ENCODE peak calls at places on chromosome 14, in nine cellular contexts. H is CD4-positive, CD25-positive, alpha-beta regulatory T cell; W is T-helper 2 cell; N is GOT3; D is stimulated activated CD8-positive, alpha-beta memory T cell treated with anti-CD3 and anti-CD28 coated beads, Interleukin-2, amount 100 ng/mL, for 1 hour; G is fibroblast of pulmonary artery; R is NCI-H510A treated with DMSO at 0.1 percent for 48 hours; S is T-helper 1 cell; P is nucleus accumbens. Q is an unnamed sample.
A peak's percentile ranks its signal among the peaks of the same experiment; 100 is the strongest.

GRCh38 chr14:51094282-51094821 is 553 bp downstream of the TRIM9 start:
- DNase-seq in H (peak; percentile 32), D (no peak), R (peak; percentile 16), S (no peak), W (no peak), P (no peak), N (no peak), G (no peak), Q (no peak)

GRCh38 chr14:59249029-59249428 is 60.6 kb downstream of the DAAM1 start:
- DNase-seq in S (no peak), W (no peak), P (no peak), D (no peak), R (no peak), N (no peak), H (no peak), G (no peak), Q (no peak)

GRCh38 chr14:64218344-64219240 is 75.6 kb downstream of the ESR2 start:
- DNase-seq in G (peak; percentile 69), W (no peak), D (no peak), H (no peak), S (no peak), N (no peak), R (no peak), P (no peak), Q (peak; percentile 45)

GRCh38 chr14:31109257-31109656 is 83.1 kb upstream of the STRN3 start:
- DNase-seq in H (no peak), W (no peak), P (no peak), S (no peak), R (no peak), G (no peak), D (no peak), N (no peak), Q (no peak)

GRCh38 chr14:58813745-58814144 is 176.0 kb downstream of the DACT1 start:
- DNase-seq in P (no peak), R (no peak), S (no peak), D (no peak), G (no peak), N (no peak), W (no peak), H (no peak), Q (no peak)

GRCh38 chr14:22871962-22872832 is 657 bp downstream of the LRP10 start:
- DNase-seq in N (peak; percentile 35), D (peak; percentile 35), W (peak; percentile 58), H (peak; percentile 75), R (peak; percentile 78), G (peak; percentile 84), P (no peak), S (peak; percentile 71), Q (peak; percentile 75)

GRCh38 chr14:61355892-61356325 is 34.5 kb downstream of the PRKCH start:
- DNase-seq in R (peak; percentile 75), S (no peak), G (peak; percentile 96), H (peak; percentile 38), D (no peak), N (peak; percentile 2), P (no peak), W (no peak), Q (peak; percentile 31)

GRCh38 chr14:32588448-32589320 is 259.6 kb downstream of the AKAP6 start:
- DNase-seq in R (no peak), W (no peak), P (no peak), N (no peak), D (no peak), H (peak; percentile 44), S (no peak), G (peak; percentile 80), Q (no peak)

GRCh38 chr14:66701813-66702212 is 193.9 kb downstream of the GPHN start:
- DNase-seq in S (no peak), P (no peak), H (no peak), W (no peak), D (no peak), G (no peak), R (no peak), N (no peak), Q (no peak)

GRCh38 chr14:74979442-74980397 is 23.0 kb upstream of the EIF2B2 start:
- DNase-seq in D (no peak), N (no peak), H (no peak), W (no peak), S (no peak), G (peak; percentile 52), R (no peak), P (no peak), Q (no peak)

GRCh38 chr14:69084023-69084422 is 68.9 kb downstream of the DCAF5 start:
- DNase-seq in S (no peak), G (no peak), R (no peak), W (no peak), P (no peak), N (no peak), D (no peak), H (no peak), Q (no peak)

GRCh38 chr14:51568366-51568765 is 83.3 kb upstream of the FRMD6 start:
- DNase-seq in P (no peak), H (no peak), G (no peak), D (no peak), N (no peak), R (no peak), W (no peak), S (no peak), Q (no peak)

GRCh38 chr14:89902876-89903275 is 51.7 kb downstream of the EFCAB11 start:
- DNase-seq in D (no peak), P (no peak), R (no peak), S (no peak), N (no peak), W (no peak), H (no peak), G (no peak), Q (no peak)

GRCh38 chr14:72434856-72435255 is 459.0 kb downstream of the DPF3 start:
- DNase-seq in P (no peak), S (no peak), R (no peak), W (no peak), G (no peak), H (no peak), N (no peak), D (no peak), Q (no peak)

GRCh38 chr14:72666610-72667009 is 227.3 kb downstream of the DPF3 start:
- DNase-seq in W (no peak), S (no peak), H (no peak), N (no peak), D (no peak), P (no peak), R (no peak), G (peak; percentile 68), Q (no peak)

GRCh38 chr14:67187210-67187609 is 2.0 kb upstream of the GARIN2 start:
- DNase-seq in R (no peak), G (peak; percentile 60), S (no peak), H (no peak), P (no peak), W (no peak), N (no peak), D (no peak), Q (no peak)

GRCh38 chr14:68693926-68694325 is 98.9 kb downstream of the ZFP36L1 start:
- DNase-seq in G (no peak), D (no peak), W (no peak), N (no peak), R (no peak), P (no peak), S (no peak), H (no peak), Q (no peak)